ENCODE peak calls at places on chromosome 20, in six cellular contexts. N, U, A, S, J and D are unnamed samples.

GRCh38 chr20:51624157-51624731 is 81.7 kb upstream of the NFATC2 start:
- DNase-seq in N (peak; percentile 53), U (no peak), A (peak; percentile 39), S (no peak), J (no peak), D (no peak)

GRCh38 chr20:44552568-44552949 is 29.8 kb upstream of the PKIG start:
- DNase-seq in N (no peak), U (no peak), A (no peak), S (no peak), J (no peak), D (no peak)

GRCh38 chr20:48734104-48734749 is 93.6 kb downstream of the PREX1 start:
- DNase-seq in N (no peak), U (no peak), A (no peak), S (no peak), J (no peak), D (no peak)

GRCh38 chr20:24829649-24830370 is 119.3 kb upstream of the CST7 start:
- DNase-seq in N (no peak), U (no peak), A (no peak), S (no peak), J (no peak), D (no peak)

GRCh38 chr20:43375586-43375985 is 82.1 kb upstream of the SRSF6 start:
- DNase-seq in N (no peak), U (no peak), A (no peak), S (no peak), J (no peak), D (no peak)

GRCh38 chr20:6122873-6123649 is at the start of gene FERMT1:
- DNase-seq in N (no peak), U (no peak), A (peak; percentile 40), S (no peak), J (peak; percentile 62), D (no peak)

GRCh38 chr20:45470262-45470931 is 844 bp downstream of the WFDC2 start:
- DNase-seq in N (no peak), U (peak; percentile 54), A (no peak), S (no peak), J (peak; percentile 39), D (no peak)

GRCh38 chr20:51598581-51598980 is 56.1 kb upstream of the NFATC2 start:
- DNase-seq in N (no peak), U (no peak), A (no peak), S (no peak), J (no peak), D (no peak)

GRCh38 chr20:841568-842546 is 8.3 kb downstream of the FAM110A start:
- DNase-seq in N (no peak), U (peak; percentile 45), A (no peak), S (no peak), J (peak; percentile 31), D (no peak)

GRCh38 chr20:40863337-40863919 is 165.2 kb upstream of the TOP1 start:
- DNase-seq in N (no peak), U (no peak), A (no peak), S (no peak), J (no peak), D (no peak)

GRCh38 chr20:47320990-47321805 is 35.3 kb downstream of the ZMYND8 start:
- DNase-seq in N (no peak), U (no peak), A (no peak), S (no peak), J (no peak), D (no peak)

GRCh38 chr20:53736757-53737403 is 143.2 kb upstream of the ZNF217 start:
- DNase-seq in N (no peak), U (no peak), A (no peak), S (no peak), J (no peak), D (no peak)

GRCh38 chr20:53739799-53740785 is 146.5 kb upstream of the ZNF217 start:
- DNase-seq in N (no peak), U (no peak), A (no peak), S (no peak), J (no peak), D (no peak)

GRCh38 chr20:53738945-53739798 is 145.5 kb upstream of the ZNF217 start:
- DNase-seq in N (no peak), U (no peak), A (no peak), S (no peak), J (no peak), D (no peak)

GRCh38 chr20:53737404-53738038 is 143.9 kb upstream of the ZNF217 start:
- DNase-seq in N (no peak), U (no peak), A (no peak), S (no peak), J (no peak), D (no peak)

DNA sequence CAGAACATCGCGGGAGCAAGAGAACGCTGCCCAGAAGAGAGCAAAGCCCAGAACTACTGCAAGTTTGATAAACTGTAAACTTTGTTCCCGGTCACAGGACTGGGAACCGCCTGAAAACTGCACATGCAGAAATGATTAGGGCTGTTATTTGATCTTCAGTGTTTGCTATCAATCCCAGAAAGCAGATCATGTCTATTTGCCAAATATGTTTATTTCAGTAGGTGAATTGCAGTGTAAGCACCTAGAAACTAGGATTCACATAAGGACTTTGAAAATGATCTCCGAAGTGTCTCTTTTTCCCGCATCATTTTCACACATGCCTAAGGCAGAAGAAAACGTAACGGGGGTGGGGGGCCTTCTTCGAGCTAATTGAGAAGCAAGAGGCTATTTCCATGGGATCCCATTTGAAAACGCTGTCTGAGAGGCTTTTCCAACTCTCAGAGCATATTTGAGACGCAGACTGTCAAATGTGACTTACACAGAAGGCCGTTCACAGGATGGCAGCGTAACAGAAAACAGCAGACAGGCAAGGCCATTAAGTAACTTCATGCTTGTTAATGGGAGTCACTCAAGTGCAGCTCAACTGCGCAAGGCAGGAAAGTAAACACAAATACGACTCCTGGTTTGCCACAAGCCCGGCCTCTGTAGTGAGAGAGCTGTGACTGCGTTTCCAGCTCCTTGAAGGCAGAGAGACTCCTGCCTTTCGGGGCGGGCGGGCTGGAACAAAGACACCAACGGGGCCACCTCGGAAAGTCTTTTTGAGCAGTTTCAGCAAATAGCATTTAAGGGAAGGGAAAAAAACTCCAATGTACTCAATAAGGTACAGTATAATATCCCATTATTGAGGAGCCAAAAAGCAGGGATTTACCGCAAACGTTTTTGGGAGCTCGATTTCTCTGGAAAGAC is 144.7 kb upstream of the ZNF217 start:
- DNase-seq in N (peak; percentile 70), U (no peak), A (peak; percentile 54), S (peak; percentile 68), J (peak; percentile 73), D (no peak)
- H3K27ac ChIP-seq in N (peak overlapping the region; percentile 70), U (no peak overlapping the region), A (peak overlapping the region; percentile 82), S (peak overlapping the region; percentile 10), J (peak overlapping the region; percentile 51), D (peak overlapping the region; percentile 78)

GRCh38 chr20:57747889-57748456 is 38.2 kb upstream of the PMEPA1 start:
- DNase-seq in N (no peak), U (peak; percentile 66), A (no peak), S (no peak), J (no peak), D (no peak)

GRCh38 chr20:57749131-57749690 is 39.4 kb upstream of the PMEPA1 start:
- DNase-seq in N (no peak), U (peak; percentile 55), A (no peak), S (no peak), J (no peak), D (no peak)

GRCh38 chr20:57748601-57749130 is 38.9 kb upstream of the PMEPA1 start:
- DNase-seq in N (peak; percentile 62), U (peak; percentile 96), A (peak; percentile 84), S (peak; percentile 43), J (peak; percentile 88), D (no peak)

GRCh38 chr20:57751411-57751810 is 41.6 kb upstream of the PMEPA1 start:
- DNase-seq in N (no peak), U (no peak), A (no peak), S (no peak), J (no peak), D (no peak)

DNA sequence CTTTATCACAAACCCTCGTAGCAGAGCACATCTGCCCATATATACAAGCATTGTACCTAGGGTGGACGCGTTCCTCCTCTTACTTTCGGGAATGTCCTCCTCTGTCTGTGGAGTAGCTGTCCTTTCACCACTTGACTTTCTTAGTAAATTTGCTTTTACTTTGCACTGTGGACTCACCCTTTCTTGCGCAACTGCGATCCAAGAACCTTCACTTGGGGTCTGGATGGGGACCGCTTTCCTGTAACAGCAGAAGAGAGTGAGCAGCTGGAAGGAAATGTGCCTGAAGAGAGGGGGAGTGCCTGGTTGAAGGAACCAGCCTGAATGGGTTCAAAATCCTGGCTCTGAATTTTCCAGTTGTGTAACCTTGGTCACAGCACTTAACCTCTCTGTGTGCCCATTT is 40.0 kb upstream of the PMEPA1 start:
- DNase-seq in N (no peak), U (no peak), A (no peak), S (no peak), J (no peak), D (no peak)
- H3K27ac ChIP-seq in N (no peak overlapping the region), U (no peak overlapping the region), A (no peak overlapping the region), S (no peak overlapping the region), J (peak overlapping the region; percentile 86), D (peak overlapping the region; percentile 69)

DNA sequence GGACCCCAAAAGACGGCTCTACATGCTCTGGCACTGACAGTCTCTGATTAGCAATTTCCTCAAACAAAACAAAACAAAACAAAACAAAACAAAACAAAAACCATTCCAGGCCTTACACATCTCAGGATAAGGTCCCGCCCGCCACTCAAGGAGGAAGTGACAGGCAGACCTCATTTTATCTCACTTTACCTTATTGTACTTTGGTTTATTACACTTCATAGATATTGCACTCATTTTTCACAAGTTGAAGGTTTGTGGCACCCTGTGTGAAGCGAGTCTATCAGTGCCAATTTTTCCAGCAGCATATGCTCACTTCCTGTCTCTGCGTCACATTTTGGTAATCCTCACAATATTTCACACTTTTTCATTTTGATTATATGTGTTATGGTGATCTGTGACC is 15.2 kb downstream of the ZBP1 start:
- DNase-seq in N (no peak), U (no peak), A (no peak), S (no peak), J (no peak), D (no peak)
- H3K27ac ChIP-seq in N (peak overlapping the region; percentile 52), U (no peak overlapping the region), A (no peak overlapping the region), S (no peak overlapping the region), J (no peak overlapping the region), D (no peak overlapping the region)

GRCh38 chr20:33825340-33826269 is 14.5 kb downstream of the CHMP4B start:
- DNase-seq in N (no peak), U (no peak), A (no peak), S (no peak), J (no peak), D (no peak)
- H3K27ac ChIP-seq in N (no peak overlapping the region), U (no peak overlapping the region), A (no peak overlapping the region), S (no peak overlapping the region), J (no peak overlapping the region), D (peak overlapping the region; percentile 57)

DNA sequence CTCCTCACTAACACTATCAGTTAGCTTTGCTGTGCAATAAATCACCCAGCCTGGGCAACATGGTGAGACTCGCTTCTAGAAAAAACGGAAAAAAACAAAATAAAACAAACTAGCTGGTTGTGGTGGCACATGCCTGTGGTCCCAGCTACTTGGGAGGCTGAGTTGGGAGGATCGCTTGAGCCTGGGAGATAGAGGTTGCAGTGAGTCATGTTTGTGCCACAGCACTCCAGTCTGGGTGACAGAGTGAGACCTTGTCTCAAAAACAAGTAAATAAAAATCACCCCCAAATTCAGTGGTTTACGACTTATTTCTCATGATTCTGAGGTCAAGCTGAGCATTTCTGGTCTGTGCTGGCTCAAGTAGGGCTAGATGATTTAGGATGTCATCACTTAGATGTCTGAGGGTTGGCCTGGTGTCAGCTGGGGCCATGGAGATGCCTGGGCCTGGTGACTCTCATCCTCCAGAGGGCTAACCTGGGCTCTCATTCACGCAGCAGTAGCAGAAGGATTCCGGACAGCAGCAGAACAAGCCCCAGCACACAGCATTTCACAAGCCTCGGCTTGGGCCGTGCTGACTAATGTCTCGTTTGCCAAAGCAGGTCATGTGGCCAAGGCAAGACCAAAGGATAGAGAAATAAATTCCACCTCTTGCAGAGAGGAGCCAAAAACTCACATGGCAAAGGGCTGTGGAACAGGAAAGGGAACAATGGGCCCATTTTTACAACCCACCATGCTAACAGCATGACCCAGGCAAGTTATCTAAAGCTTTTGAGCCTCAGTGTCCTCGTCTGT is 32.5 kb downstream of the MGME1 start:
- DNase-seq in N (peak; percentile 72), U (peak; percentile 81), A (peak; percentile 46), S (peak; percentile 78), J (peak; percentile 71), D (no peak)
- H3K27ac ChIP-seq in N (no peak overlapping the region), U (no peak overlapping the region), A (no peak overlapping the region), S (peak overlapping the region; percentile 10), J (no peak overlapping the region), D (peak overlapping the region; percentile 35)